ENCODE peak calls at places on chromosomes 4 and X, in six cellular contexts. O, Q, X, Y, R and I are unnamed samples.

GRCh38 chr4:140955528-140956094 is 177.7 kb downstream of the RNF150 start:
- DNase-seq in R (no peak), Y (no peak), Q (no peak), X (no peak), O (no peak), I (no peak)

GRCh38 chr4:856468-856901 is 30.6 kb upstream of the CPLX1 start:
- DNase-seq in X (no peak), O (no peak), Q (no peak), Y (no peak), R (no peak), I (no peak)

GRCh38 chrX:25548806-25549205 is 533.0 kb upstream of the ARX start:
- DNase-seq in X (no peak), Q (no peak), R (no peak), O (no peak), Y (no peak), I (no peak)

GRCh38 chrX:102659790-102660757 is 8.8 kb downstream of the GPRASP1 start:
- DNase-seq in X (no peak), Y (peak; percentile 52), R (peak; percentile 68), O (no peak), Q (peak; percentile 28), I (peak; percentile 67)

GRCh38 chrX:66074920-66075879 is 35.3 kb upstream of the VSIG4 start:
- DNase-seq in R (no peak), Q (peak; percentile 17), X (no peak), Y (no peak), O (no peak), I (no peak)

GRCh38 chr4:48331577-48332340 is 9.6 kb upstream of the SLAIN2 start:
- DNase-seq in Y (no peak), X (no peak), O (no peak), R (no peak), Q (no peak), I (no peak)

GRCh38 chr4:74656596-74656995 is 137.7 kb downstream of the BTC start:
- DNase-seq in X (no peak), Y (no peak), O (no peak), Q (no peak), R (no peak), I (no peak)

GRCh38 chr4:19021617-19022016 is 1000.1 kb upstream of the LCORL start:
- DNase-seq in R (no peak), Q (no peak), Y (no peak), O (no peak), X (no peak), I (no peak)

GRCh38 chrX:103584606-103585005 is 709 bp upstream of the TCEAL4 start:
- DNase-seq in R (no peak), X (no peak), Q (no peak), Y (no peak), O (no peak), I (no peak)

GRCh38 chr4:46648088-46648744 is 258.3 kb upstream of the GABRA2 start:
- DNase-seq in Q (no peak), X (peak; percentile 66), Y (peak; percentile 37), R (peak; percentile 9), O (no peak), I (peak; percentile 64)

GRCh38 chr4:128461300-128462103 is 173.9 kb upstream of the PGRMC2 start:
- DNase-seq in R (peak; percentile 23), O (no peak), Q (no peak), Y (no peak), X (no peak), I (no peak)

GRCh38 chr4:2650276-2650675 is 105.9 kb downstream of the TNIP2 start:
- DNase-seq in X (no peak), R (no peak), Y (no peak), Q (no peak), O (no peak), I (no peak)

GRCh38 chr4:152310223-152310622 is 225.7 kb downstream of the FBXW7 start:
- DNase-seq in Y (no peak), O (no peak), R (no peak), X (no peak), Q (no peak), I (peak; percentile 54)

GRCh38 chr4:20273793-20274192 is 22.1 kb downstream of the SLIT2 start:
- DNase-seq in R (no peak), O (no peak), Q (no peak), Y (no peak), X (no peak), I (no peak)

GRCh38 chr4:135508006-135508714 is 1306.6 kb upstream of the PABPC4L start:
- DNase-seq in R (no peak), O (peak; percentile 88), Q (no peak), X (no peak), Y (no peak), I (no peak)

GRCh38 chr4:153438916-153439756 is 27.0 kb upstream of the TMEM131L start:
- DNase-seq in Y (no peak), O (no peak), Q (peak; percentile 79), X (no peak), R (no peak), I (no peak)

GRCh38 chrX:20693071-20693470 is 426.4 kb upstream of the RPS6KA3 start:
- DNase-seq in O (no peak), Y (no peak), X (no peak), R (no peak), Q (no peak), I (no peak)

GRCh38 chrX:57104921-57105398 is 16.4 kb downstream of the SPIN2B start:
- DNase-seq in X (no peak), O (no peak), R (no peak), Q (no peak), Y (no peak), I (peak; percentile 59)

GRCh38 chrX:130343411-130343810 is 3.7 kb downstream of the SLC25A14 start:
- DNase-seq in Y (no peak), R (no peak), O (no peak), X (no peak), Q (no peak), I (no peak)

GRCh38 chrX:128020701-128021100 is 31.5 kb downstream of the ACTRT1 start:
- DNase-seq in Y (peak; percentile 2), O (no peak), Q (no peak), R (no peak), X (no peak), I (no peak)

GRCh38 chrX:136491832-136492231 is 4.1 kb downstream of the BRS3 start:
- DNase-seq in R (no peak), Q (no peak), O (no peak), Y (no peak), X (no peak), I (no peak)

GRCh38 chr4:52799813-52800212 is 48.6 kb upstream of the ERVMER34-1 start:
- DNase-seq in O (no peak), Y (peak; percentile 5), X (no peak), Q (no peak), R (no peak), I (no peak)

GRCh38 chr4:3440979-3441500 is 728 bp upstream of the HGFAC start:
- DNase-seq in R (no peak), Q (no peak), Y (no peak), O (no peak), X (no peak), I (no peak)

GRCh38 chrX:134664202-134664601 is 5.9 kb upstream of the PLAC1 start:
- DNase-seq in Y (no peak), X (no peak), R (no peak), Q (no peak), O (no peak), I (no peak)

GRCh38 chrX:79623098-79623762 is 256.1 kb upstream of the ITM2A start:
- DNase-seq in X (no peak), R (no peak), Y (no peak), Q (no peak), O (no peak), I (no peak)

GRCh38 chr4:10416441-10416840 is 40.8 kb downstream of the ZNF518B start:
- DNase-seq in Q (no peak), X (no peak), Y (no peak), O (no peak), R (no peak), I (no peak)

GRCh38 chr4:10417720-10418119 is 39.5 kb downstream of the ZNF518B start:
- DNase-seq in O (no peak), X (no peak), Q (no peak), Y (no peak), R (no peak), I (no peak)

GRCh38 chr4:10413177-10413576 is 44.0 kb downstream of the ZNF518B start:
- DNase-seq in Q (no peak), R (peak; percentile 26), Y (no peak), X (no peak), O (no peak), I (no peak)
- TF ChIP-seq YY1 in Q (no peak), R (no peak), Y (no peak), X (no peak), O (no peak), I (no peak)

GRCh38 chrX:150856785-150857184 is 41.7 kb downstream of the CD99L2 start:
- DNase-seq in O (no peak), Y (no peak), Q (no peak), X (no peak), R (no peak), I (no peak)
- H3K4me1 ChIP-seq in O (no peaks in the 10 kb centered on the region), Y (no peaks in the 10 kb centered on the region), Q (no peaks in the 10 kb centered on the region), X (peaks cover 3% of the 10 kb centered on the region), R (no peaks in the 10 kb centered on the region), I (no peaks in the 10 kb centered on the region)

DNA sequence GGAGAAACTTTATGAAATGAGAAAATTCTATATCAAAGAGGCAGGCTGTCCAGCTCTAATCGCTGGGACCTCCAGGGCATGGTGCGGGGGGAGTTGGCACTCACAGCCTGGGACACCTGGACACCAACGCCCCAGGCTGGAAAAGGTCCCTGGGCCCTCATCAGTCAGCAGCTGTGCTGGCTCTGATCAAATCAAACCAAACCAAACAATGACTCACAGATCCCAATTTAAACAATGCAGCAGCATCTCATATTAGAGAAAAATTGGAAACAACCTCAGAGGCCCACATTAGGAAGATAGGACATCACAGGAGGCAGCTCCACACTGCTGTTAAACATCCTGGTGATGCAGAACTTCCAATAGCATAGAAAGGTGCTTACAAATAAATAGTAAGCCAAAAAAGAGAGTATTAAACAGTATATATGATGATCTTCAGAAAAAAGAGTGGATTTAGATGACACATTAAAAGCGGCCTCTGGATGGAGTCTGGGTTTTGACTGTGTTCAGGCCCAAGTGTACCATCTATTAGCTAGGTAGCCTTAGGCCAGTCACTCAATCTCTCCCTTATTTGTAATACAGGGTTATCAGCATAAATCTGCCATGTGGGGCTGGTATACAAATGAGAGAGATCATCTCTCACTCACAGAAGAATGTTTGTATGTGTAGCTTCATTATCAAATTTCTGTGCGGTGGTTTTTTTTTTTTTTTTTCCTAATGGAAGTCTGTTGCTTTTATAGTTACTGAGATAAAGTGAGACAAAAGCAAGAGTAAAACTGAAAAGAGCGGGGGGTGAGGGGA is 12.9 kb downstream of the SLC2A9 start:
- DNase-seq in O (no peak), R (no peak), Y (no peak), X (no peak), Q (no peak), I (no peak)
- TF ChIP-seq ZNF274 in O (no peak), R (no peak), Y (no peak), X (no peak), Q (no peak), I (no peak)

GRCh38 chr4:86508436-86508835 is 85.7 kb upstream of the PTPN13 start:
- DNase-seq in Q (no peak), O (no peak), X (no peak), Y (no peak), R (no peak), I (no peak)

GRCh38 chr4:86511590-86511989 is 82.5 kb upstream of the PTPN13 start:
- DNase-seq in X (no peak), R (no peak), Q (no peak), Y (no peak), O (no peak), I (no peak)

DNA sequence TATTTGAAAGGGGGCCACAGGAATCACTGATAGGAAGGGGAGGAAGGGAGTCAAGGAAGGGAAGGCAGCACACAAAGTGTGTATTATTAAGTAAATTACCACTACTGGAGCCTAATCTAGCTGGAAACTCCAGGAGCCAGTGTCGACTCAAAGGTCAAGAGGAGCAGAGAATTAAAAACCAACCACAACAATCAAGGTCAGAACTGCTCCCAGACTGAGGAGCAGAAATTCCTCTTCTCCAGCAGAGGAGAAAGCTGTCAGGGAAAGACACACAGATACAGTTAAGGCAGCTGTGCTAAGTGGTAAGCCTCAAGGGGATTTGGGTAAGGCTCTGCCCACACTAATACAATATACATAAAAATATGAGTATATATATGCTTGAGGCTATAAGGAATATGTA is 87.5 kb upstream of the PTPN13 start:
- DNase-seq in O (no peak), R (no peak), Q (no peak), X (no peak), Y (no peak), I (no peak)
- TF ChIP-seq YY1 in O (no peak), R (no peak), Q (no peak), X (no peak), Y (no peak), I (no peak)